ENCODE peak calls at places on chromosomes 6 and 20, in five cellular contexts. O, K, G, W and X are unnamed samples.

GRCh38 chr6:29941476-29941875 is 856 bp upstream of the HLA-A start:
- DNase-seq in O (peak), K (peak), G (no peak), W (no peak), X (no peak)

GRCh38 chr6:1641391-1641790 is 31.7 kb downstream of the FOXC1 start:
- DNase-seq in O (no peak), K (no peak), G (peak), W (no peak), X (no peak)

GRCh38 chr6:4153514-4153985 is 18.2 kb upstream of the ECI2 start:
- DNase-seq in O (no peak), K (no peak), G (no peak), W (no peak), X (no peak)

GRCh38 chr6:167311286-167311685 is 13.6 kb upstream of the TTLL2 start:
- DNase-seq in O (no peak), K (no peak), G (peak), W (no peak), X (no peak)

GRCh38 chr6:32436995-32437836 is 2.5 kb upstream of the HLA-DRA start:
- DNase-seq in O (peak), K (peak), G (no peak), W (no peak), X (no peak)

GRCh38 chr6:110874880-110875547 is 429 bp downstream of the AMD1 start:
- DNase-seq in O (no peak), K (peak), G (no peak), W (peak), X (no peak)

GRCh38 chr6:157531169-157531985 is 150.4 kb downstream of the ZDHHC14 start:
- DNase-seq in O (no peak), K (peak), G (peak), W (peak), X (no peak)

GRCh38 chr6:88899569-88900316 is 63.7 kb downstream of the RNGTT start:
- DNase-seq in O (no peak), K (no peak), G (no peak), W (peak), X (no peak)

GRCh38 chr6:168123165-168123911 is 44.3 kb upstream of the FRMD1 start:
- DNase-seq in O (no peak), K (no peak), G (no peak), W (no peak), X (no peak)

GRCh38 chr20:20204326-20204725 is 152.0 kb downstream of the CFAP61 start:
- DNase-seq in O (no peak), K (no peak), G (no peak), W (no peak), X (no peak)

GRCh38 chr6:161740486-161740885 is 466.6 kb upstream of the AGPAT4 start:
- DNase-seq in O (no peak), K (no peak), G (no peak), W (no peak), X (no peak)

GRCh38 chr6:27684264-27685211 is 211.6 kb upstream of the ZNF184 start:
- DNase-seq in O (peak), K (peak), G (peak), W (peak), X (peak)

GRCh38 chr6:18080544-18080943 is 41.9 kb downstream of the NHLRC1 start:
- DNase-seq in O (no peak), K (no peak), G (no peak), W (no peak), X (no peak)

GRCh38 chr6:122930252-122931180 is 65.5 kb upstream of the CLVS2 start:
- DNase-seq in O (no peak), K (no peak), G (no peak), W (no peak), X (no peak)

GRCh38 chr20:35661013-35661412 is 3.7 kb downstream of the CPNE1 start:
- DNase-seq in O (no peak), K (peak), G (no peak), W (no peak), X (peak)

GRCh38 chr20:50678213-50678898 is 13.0 kb downstream of the RIPOR3 start:
- DNase-seq in O (no peak), K (no peak), G (peak), W (no peak), X (no peak)

GRCh38 chr6:17280552-17281090 is 540 bp upstream of the RBM24 start:
- DNase-seq in O (no peak), K (peak), G (peak), W (peak), X (peak)

GRCh38 chr6:21111399-21111725 is 482.2 kb upstream of the SOX4 start:
- DNase-seq in O (peak), K (no peak), G (peak), W (no peak), X (no peak)

GRCh38 chr6:16450285-16450684 is 211.9 kb downstream of the GMPR start:
- DNase-seq in O (peak), K (peak), G (peak), W (no peak), X (peak)

GRCh38 chr6:116629467-116630063 is 13.3 kb downstream of the RSPH4A start:
- DNase-seq in O (no peak), K (no peak), G (no peak), W (no peak), X (no peak)

GRCh38 chr6:11467364-11467763 is 70.2 kb upstream of the TMEM170B start:
- DNase-seq in O (no peak), K (no peak), G (no peak), W (no peak), X (no peak)

GRCh38 chr6:44171899-44172546 is 13.4 kb downstream of the CAPN11 start:
- DNase-seq in O (no peak), K (no peak), G (no peak), W (no peak), X (no peak)

GRCh38 chr6:40148882-40149573 is 214.8 kb upstream of the MOCS1 start:
- DNase-seq in O (no peak), K (no peak), G (no peak), W (no peak), X (no peak)

GRCh38 chr6:166361080-166361429 is 18.7 kb upstream of the SFT2D1 start:
- DNase-seq in O (peak), K (no peak), G (peak), W (no peak), X (peak)

GRCh38 chr6:84037425-84038089 is 4.0 kb downstream of the MRAP2 start:
- DNase-seq in O (no peak), K (no peak), G (no peak), W (no peak), X (no peak)

GRCh38 chr6:31690231-31691077 is 9.6 kb upstream of the LY6G5C start:
- DNase-seq in O (no peak), K (no peak), G (peak), W (no peak), X (no peak)

GRCh38 chr6:5175195-5175594 is 85.6 kb downstream of the LYRM4 start:
- DNase-seq in O (no peak), K (no peak), G (no peak), W (peak), X (no peak)

GRCh38 chr6:54993948-54994347 is 147.4 kb downstream of the FAM83B start:
- DNase-seq in O (no peak), K (no peak), G (no peak), W (no peak), X (no peak)

GRCh38 chr6:74557236-74557635 is 648.6 kb downstream of the COL12A1 start:
- DNase-seq in O (no peak), K (no peak), G (no peak), W (no peak), X (no peak)

GRCh38 chr6:134956676-134957075 is 6.8 kb upstream of the ALDH8A1 start:
- DNase-seq in O (peak), K (no peak), G (no peak), W (no peak), X (no peak)

GRCh38 chr6:16816891-16817290 is 55.6 kb upstream of the ATXN1 start:
- DNase-seq in O (no peak), K (peak), G (no peak), W (no peak), X (no peak)

GRCh38 chr6:124099520-124099919 is 295.9 kb downstream of the NKAIN2 start:
- DNase-seq in O (no peak), K (no peak), G (no peak), W (peak), X (no peak)

GRCh38 chr6:154993710-154994109 is 1.4 kb upstream of the TIAM2 start:
- DNase-seq in O (no peak), K (no peak), G (no peak), W (no peak), X (no peak)

GRCh38 chr20:34983995-34984735 is 28.5 kb downstream of the MYH7B start:
- DNase-seq in O (no peak), K (no peak), G (no peak), W (peak), X (no peak)

GRCh38 chr6:144710207-144710606 is 425.1 kb downstream of the UTRN start:
- DNase-seq in O (peak), K (peak), G (no peak), W (no peak), X (peak)

GRCh38 chr20:4119854-4120209 is 104.5 kb upstream of the RNF24 start:
- DNase-seq in O (no peak), K (no peak), G (no peak), W (no peak), X (no peak)

GRCh38 chr6:75368151-75368779 is 83.7 kb upstream of the TMEM30A start:
- DNase-seq in O (peak), K (peak), G (peak), W (peak), X (no peak)

GRCh38 chr20:51350941-51351631 is 191.4 kb downstream of the NFATC2 start:
- DNase-seq in O (peak), K (peak), G (no peak), W (no peak), X (peak)

GRCh38 chr6:82270791-82271392 is 23.3 kb upstream of the IBTK start:
- DNase-seq in O (peak), K (peak), G (peak), W (peak), X (peak)

DNA sequence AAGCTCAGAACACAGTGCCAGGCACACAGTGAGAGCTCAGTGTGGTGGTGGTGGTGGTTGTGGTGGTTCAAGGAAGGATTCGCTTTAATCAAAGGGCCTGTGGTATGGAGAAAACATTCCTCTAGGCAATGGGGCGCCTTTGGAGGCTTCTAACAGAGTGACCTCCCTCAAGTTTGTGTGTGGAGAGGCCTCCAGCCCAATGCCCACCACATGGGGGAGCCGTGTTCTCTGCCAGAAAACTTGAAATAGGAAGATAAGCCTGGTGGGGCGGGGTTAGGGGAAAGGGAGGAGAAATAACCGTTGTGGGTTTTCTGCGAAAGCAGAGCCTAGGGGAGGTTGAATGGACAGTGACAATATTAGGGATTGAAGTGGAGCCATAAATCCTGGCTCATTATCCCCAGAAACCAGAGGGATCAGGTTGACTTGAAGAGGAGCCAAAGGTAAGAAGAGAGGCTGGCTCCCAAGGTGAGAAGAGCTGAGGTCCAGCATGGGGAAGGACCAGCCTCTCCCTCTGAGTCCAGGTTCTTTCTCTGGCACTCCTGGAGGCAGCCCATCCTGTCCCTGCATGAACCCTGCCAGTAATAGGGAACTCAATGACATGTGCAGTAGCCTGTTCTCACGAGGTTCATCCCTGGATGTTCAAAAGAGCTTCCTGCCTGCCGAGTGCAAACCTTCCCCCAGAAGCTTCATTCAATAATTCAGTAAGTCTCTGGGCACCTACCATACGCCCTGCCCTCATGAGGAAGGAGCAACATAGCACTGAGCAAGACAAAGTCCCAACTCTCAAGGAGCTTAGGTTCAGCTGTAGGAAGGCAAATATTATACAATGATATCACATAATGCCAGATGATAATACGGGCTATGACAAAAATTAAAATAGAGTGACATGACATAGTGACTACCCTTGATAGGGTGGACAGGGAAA is 51.4 kb downstream of the TGM2 start:
- DNase-seq in O (no peak), K (no peak), G (peak), W (peak), X (no peak)
- TF ChIP-seq CTCF in O (peak), K (peak), G (peak), W (peak), X (peak)

DNA sequence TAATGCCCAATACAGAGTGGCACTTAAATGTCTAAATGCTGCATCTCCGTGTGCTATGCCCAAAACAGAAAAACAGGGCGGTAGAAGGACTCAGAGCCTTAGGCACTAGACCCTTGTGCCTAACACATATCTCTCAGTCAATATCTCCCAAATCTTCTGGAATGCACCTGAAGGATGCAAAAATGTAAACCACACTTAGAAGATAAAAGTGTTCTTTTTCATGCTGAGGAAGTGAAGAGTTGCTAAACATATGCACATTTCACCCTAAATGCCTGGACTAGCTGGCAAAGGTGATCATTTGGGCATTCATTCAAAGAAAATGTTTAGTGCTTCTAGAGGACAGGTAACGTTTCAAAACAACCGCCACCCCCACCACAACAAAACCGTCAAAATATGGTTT is 88.1 kb downstream of the CD24 start:
- DNase-seq in O (no peak), K (no peak), G (no peak), W (no peak), X (no peak)
- H3K4me3 ChIP-seq in O (no peak), K (no peak), G (no peak), W (peak), X (no peak)

GRCh38 chr6:117866561-117866960 is 40.5 kb upstream of the SLC35F1 start:
- DNase-seq in O (no peak), K (no peak), G (no peak), W (no peak), X (no peak)

GRCh38 chr6:117870477-117871243 is 36.4 kb upstream of the SLC35F1 start:
- DNase-seq in O (no peak), K (no peak), G (no peak), W (no peak), X (no peak)
- TF ChIP-seq CTCF in O (no peak), K (no peak), G (no peak), W (no peak), X (no peak)

GRCh38 chr20:57582432-57583288 is 21.8 kb downstream of the PCK1 start:
- DNase-seq in O (peak), K (no peak), G (peak), W (peak), X (peak)
- H3K4me3 ChIP-seq in O (peak), K (no peak), G (no peak), W (no peak), X (no peak)

GRCh38 chr20:37392441-37393195 is 46.7 kb downstream of the SRC start:
- DNase-seq in O (no peak), K (peak), G (no peak), W (peak), X (no peak)
- TF ChIP-seq CTCF in O (peak), K (peak), G (peak), W (peak), X (peak)

DNA sequence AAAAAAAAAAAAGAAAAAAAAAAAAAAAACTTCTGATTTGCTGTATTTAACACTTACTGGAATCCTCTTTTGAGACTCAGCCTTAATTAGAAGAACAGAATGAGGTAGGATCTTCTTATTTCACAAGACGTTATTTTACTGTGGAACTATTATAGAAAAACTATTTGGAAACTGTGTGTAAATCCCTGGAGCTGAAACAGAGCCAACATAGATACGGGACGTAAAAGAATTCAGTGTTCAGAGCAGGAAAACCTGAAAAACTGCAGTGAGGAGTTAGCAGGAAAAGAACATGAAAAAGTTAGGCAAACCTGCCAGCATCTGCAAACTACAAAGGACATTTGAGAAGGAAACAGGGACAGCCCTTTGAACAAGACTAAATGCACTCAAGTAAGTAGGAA is 3.4 kb upstream of the ZNF217 start:
- DNase-seq in O (no peak), K (no peak), G (peak), W (no peak), X (no peak)
- H3K4me3 ChIP-seq in O (no peak), K (no peak), G (peak), W (peak), X (no peak)

GRCh38 chr20:14189794-14190402 is 147.5 kb downstream of the FLRT3 start:
- DNase-seq in O (peak), K (peak), G (peak), W (peak), X (peak)
- TF ChIP-seq CTCF in O (peak), K (peak), G (peak), W (peak), X (peak)

GRCh38 chr6:26120807-26121140 is 33.5 kb downstream of the HFE start:
- DNase-seq in O (no peak), K (no peak), G (no peak), W (no peak), X (no peak)
- H3K4me3 ChIP-seq in O (no peak), K (no peak), G (no peak), W (no peak), X (no peak)